ENCODE peak calls at places on chromosomes 6 and 20, in four cellular contexts. U, H, T and X are unnamed samples.
A peak's percentile ranks its signal among the peaks of the same experiment; 100 is the strongest.

GRCh38 chr6:120681204-120681603 is 653.1 kb downstream of the TBC1D32 start:
- DNase-seq in T (no peak), H (no peak), U (no peak), X (no peak)

GRCh38 chr6:106149472-106150069 is 63.4 kb downstream of the PRDM1 start:
- DNase-seq in U (no peak), T (no peak), H (no peak), X (no peak)

GRCh38 chr6:10837009-10837691 is 1.2 kb downstream of the MAK start:
- DNase-seq in T (no peak), H (peak; percentile 56), U (no peak), X (no peak)

GRCh38 chr6:130517444-130517931 is 151.7 kb downstream of the TMEM200A start:
- DNase-seq in T (peak; percentile 80), H (no peak), U (no peak), X (no peak)

GRCh38 chr6:66740346-66740745 is 1033.3 kb upstream of the EYS start:
- DNase-seq in T (no peak), U (no peak), H (no peak), X (no peak)

GRCh38 chr20:2692036-2692885 is at the start of gene EBF4:
- DNase-seq in U (no peak), H (peak; percentile 90), T (no peak), X (peak; percentile 64)

GRCh38 chr6:17931227-17931626 is 56.2 kb downstream of the KIF13A start:
- DNase-seq in T (no peak), U (no peak), H (no peak), X (no peak)

GRCh38 chr6:142845624-142846458 is 99.1 kb downstream of the HIVEP2 start:
- DNase-seq in U (peak; percentile 99), H (no peak), T (peak; percentile 74), X (no peak)

GRCh38 chr6:29663300-29664039 is 6.6 kb downstream of the MOG start:
- DNase-seq in U (no peak), H (no peak), T (no peak), X (no peak)

GRCh38 chr6:150775400-150775799 is 90.1 kb upstream of the MTHFD1L start:
- DNase-seq in U (no peak), T (peak; percentile 7), H (no peak), X (no peak)

GRCh38 chr6:125950293-125950692 is 6.3 kb upstream of the HINT3 start:
- DNase-seq in H (peak; percentile 41), U (no peak), T (no peak), X (no peak)

GRCh38 chr6:42740725-42741124 is 5.2 kb downstream of the TBCC start:
- DNase-seq in H (no peak), U (no peak), T (no peak), X (no peak)

GRCh38 chr6:42745083-42745637 is 743 bp downstream of the TBCC start:
- DNase-seq in U (peak; percentile 27), T (no peak), H (peak; percentile 48), X (no peak)

GRCh38 chr6:42745638-42746451 is at the start of gene TBCC:
- DNase-seq in U (peak; percentile 99), H (peak; percentile 98), T (peak; percentile 95), X (peak; percentile 96)

GRCh38 chr6:42744351-42744890 is 1.5 kb downstream of the TBCC start:
- DNase-seq in H (no peak), U (no peak), T (no peak), X (no peak)

GRCh38 chr6:42742116-42742894 is 3.6 kb downstream of the TBCC start:
- DNase-seq in U (no peak), T (no peak), H (no peak), X (no peak)
- TF ChIP-seq FOSL1 in U (no peak), T (no peak), H (no peak), X (no peak)

GRCh38 chr20:43187476-43188233 is 2.1 kb downstream of the PTPRT start:
- DNase-seq in T (peak; percentile 8), H (peak; percentile 79), U (peak; percentile 57), X (peak; percentile 39)
- TF ChIP-seq FOSL1 in T (no peak), H (no peak), U (no peak), X (no peak)

DNA sequence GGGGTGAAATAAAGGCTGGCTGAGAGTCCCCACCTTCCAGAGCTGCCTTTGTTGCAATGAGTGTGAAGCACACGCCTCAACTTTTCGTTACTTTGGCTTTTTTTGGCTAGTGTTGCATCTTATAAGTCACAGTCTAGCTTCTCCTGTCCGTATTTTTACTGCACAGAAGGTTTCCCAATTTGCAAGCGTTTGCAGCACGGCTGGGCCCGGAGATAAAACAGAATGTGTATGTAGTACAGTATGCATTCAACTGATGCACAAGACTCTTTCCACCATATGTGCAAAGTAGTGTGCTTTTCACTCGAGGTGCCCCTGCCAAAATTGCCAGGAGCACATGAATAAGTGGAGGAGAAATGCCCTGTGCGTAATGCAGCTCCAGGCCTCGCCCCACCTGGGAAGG is 79.5 kb downstream of the SOBP start:
- DNase-seq in H (no peak), T (no peak), U (no peak), X (no peak)
- TF ChIP-seq FOSL1 in H (no peak), T (no peak), U (no peak), X (no peak)

GRCh38 chr6:26385734-26386125 is 2.8 kb downstream of the BTN2A2 start:
- DNase-seq in H (no peak), T (no peak), U (no peak), X (no peak)
- TF ChIP-seq FOSL1 in H (no peak), T (no peak), U (no peak), X (no peak)

DNA sequence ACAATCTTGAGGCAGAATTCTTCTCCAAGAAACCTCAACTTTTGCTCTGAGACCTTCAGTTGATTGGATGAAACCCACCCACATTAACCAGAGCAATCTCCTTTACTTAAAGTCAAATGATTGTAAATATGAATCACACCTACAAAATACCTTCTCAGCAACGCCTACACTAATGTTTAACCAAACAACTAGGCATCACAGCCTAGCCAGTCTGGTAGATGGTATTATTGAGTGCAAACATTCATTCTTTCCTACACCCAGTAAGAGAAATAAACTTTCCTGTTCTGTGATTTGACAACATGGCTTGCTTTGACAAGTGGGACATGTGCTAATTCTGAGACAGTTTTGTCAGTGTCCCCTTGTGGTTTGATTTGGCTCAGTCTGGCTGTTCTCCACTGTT is 252.2 kb downstream of the HACE1 start:
- DNase-seq in U (no peak), H (no peak), T (no peak), X (no peak)
- TF ChIP-seq FOSL1 in U (no peak), H (no peak), T (no peak), X (no peak)

GRCh38 chr6:136859430-136859829 is 37.0 kb downstream of the PEX7 start:
- DNase-seq in H (no peak), T (no peak), U (no peak), X (no peak)
- TF ChIP-seq FOSL1 in H (no peak), T (no peak), U (no peak), X (no peak)

DNA sequence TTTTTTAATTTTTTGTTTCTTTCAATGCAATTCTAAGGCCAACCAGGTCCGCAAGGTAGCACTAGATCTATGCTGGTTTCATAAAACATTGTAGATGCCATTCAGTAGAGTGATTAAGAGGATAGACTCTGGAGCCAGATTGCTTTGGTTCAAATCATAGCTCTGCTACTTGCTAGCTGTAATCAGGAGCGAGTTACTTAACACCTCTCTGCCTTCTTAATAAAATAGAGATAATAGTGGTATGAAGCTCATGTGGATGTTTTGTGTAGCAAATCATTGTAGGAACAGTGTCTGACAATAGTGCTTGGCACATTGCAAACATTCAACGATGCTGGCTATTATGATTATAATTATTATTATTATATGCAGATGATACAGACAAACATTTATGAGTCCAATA is 164.9 kb downstream of the LAMA2 start:
- DNase-seq in H (no peak), T (no peak), U (no peak), X (no peak)
- TF ChIP-seq FOSL1 in H (no peak), T (no peak), U (no peak), X (no peak)

DNA sequence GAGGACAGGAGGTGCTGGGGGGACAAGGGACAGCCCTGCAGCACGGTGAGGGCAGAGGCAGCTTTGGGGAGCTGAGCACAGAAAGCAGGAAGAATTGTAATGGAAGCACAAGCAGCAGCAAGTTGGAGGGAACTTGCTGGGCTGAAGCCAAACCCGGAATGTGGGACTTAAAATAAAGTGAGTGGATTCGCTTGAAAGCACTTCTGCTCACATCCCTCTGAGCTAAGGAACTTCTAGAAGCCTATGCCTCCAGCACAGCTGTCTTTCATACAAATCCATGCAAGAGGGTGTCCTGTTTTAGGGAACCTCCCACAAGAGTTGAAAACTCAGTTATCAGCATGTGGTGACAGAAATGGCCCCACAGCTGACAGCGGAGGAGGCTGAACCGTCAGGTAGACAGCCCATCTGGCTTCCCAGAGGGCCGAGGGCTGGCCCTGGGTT is 71.4 kb upstream of the MLN start:
- DNase-seq in H (no peak), U (no peak), T (no peak), X (no peak)
- TF ChIP-seq FOSL1 in H (no peak), U (no peak), T (no peak), X (no peak)

DNA sequence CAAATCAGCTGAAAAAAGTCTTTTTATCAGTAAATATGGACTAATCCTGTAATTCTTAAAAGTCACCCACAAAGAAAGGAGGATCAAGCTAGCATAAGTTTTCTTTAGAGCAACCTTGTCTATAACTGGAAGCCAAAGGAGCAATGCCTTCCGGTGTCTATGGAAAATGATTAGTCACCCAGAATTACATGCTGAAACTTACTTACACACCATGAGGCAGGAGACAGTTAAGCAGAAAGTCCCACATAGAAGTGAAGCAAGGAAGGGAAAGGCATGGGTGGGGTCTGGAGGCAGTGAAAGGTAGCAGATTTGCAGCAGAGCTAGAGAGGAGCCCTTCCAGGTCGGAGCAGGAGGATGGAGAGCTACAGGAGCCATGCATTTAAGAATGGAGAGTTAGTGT is 153.7 kb upstream of the RIPOR2 start:
- DNase-seq in T (no peak), U (no peak), H (no peak), X (no peak)
- TF ChIP-seq FOSL1 in T (no peak), U (no peak), H (no peak), X (no peak)

DNA sequence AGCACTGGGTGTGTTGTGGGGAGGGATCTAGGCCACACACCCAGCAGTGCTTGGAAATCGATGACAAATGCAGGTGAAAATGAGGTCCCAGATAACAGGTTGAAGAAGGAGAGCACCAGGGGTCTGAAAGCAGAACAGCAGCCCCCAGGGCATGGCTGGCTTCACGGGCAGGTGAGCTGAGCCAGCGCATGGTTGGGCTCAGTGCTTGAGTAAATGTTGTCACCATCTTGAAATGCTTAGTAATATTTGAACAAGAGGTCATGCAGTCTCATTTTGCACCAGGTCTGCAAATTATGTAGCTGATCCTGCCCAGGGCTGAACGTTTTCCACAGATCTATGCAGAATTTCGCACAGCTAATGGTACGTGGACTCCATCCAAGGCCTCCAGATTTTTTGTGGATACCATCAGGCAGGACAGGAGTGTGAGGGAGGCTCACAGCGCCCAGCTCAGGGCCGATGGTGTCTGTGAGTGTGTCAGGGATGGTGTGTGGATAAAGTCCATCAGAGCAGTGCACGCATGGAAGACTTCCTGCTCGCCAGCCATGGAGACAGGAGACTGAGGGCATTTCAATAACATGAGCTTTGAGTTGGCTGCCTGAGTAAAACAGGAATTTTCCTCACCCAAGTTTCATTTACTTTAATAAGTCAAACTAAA is 53.1 kb upstream of the SNX9 start:
- DNase-seq in U (no peak), H (no peak), T (no peak), X (no peak)
- TF ChIP-seq FOSL1 in U (no peak), H (no peak), T (no peak), X (no peak)